ENCODE peak calls at places on chromosomes 13 and 19, in seven cellular contexts. D, R, T, H, M, I and J are unnamed samples.
A peak's percentile ranks its signal among the peaks of the same experiment; 100 is the strongest.

GRCh38 chr19:56875717-56876116 is 35.2 kb upstream of the PEG3 start:
- DNase-seq in D (no peak), R (no peak), T (no peak), H (no peak), M (no peak), I (no peak), J (no peak)

GRCh38 chr19:30783212-30783611 is 411.0 kb downstream of the ZNF536 start:
- DNase-seq in D (no peak), R (no peak), T (no peak), H (no peak), M (no peak), I (no peak), J (no peak)

GRCh38 chr19:35248310-35249145 is at the start of gene LSR:
- DNase-seq in D (no peak), R (peak; percentile 94), T (no peak), H (no peak), M (peak; percentile 92), I (no peak), J (no peak)

GRCh38 chr19:46730187-46730586 is 13.3 kb upstream of the PRKD2 start:
- DNase-seq in D (no peak), R (no peak), T (no peak), H (no peak), M (no peak), I (no peak), J (no peak)

GRCh38 chr13:46728777-46729176 is 68.2 kb downstream of the ESD start:
- DNase-seq in D (no peak), R (no peak), T (no peak), H (no peak), M (no peak), I (peak; percentile 31), J (no peak)

GRCh38 chr19:53519431-53519830 is 18.5 kb upstream of the ZNF331 start:
- DNase-seq in D (no peak), R (no peak), T (no peak), H (no peak), M (no peak), I (no peak), J (no peak)

GRCh38 chr19:45455707-45456499 is 11.9 kb upstream of the FOSB start:
- DNase-seq in D (peak; percentile 68), R (peak; percentile 95), T (peak; percentile 100), H (peak; percentile 99), M (peak; percentile 94), I (peak; percentile 98), J (peak; percentile 100)

GRCh38 chr19:49398931-49399330 is 10.9 kb downstream of the KASH5 start:
- DNase-seq in D (no peak), R (no peak), T (no peak), H (no peak), M (no peak), I (no peak), J (no peak)

GRCh38 chr13:51959773-51960172 is 51.5 kb downstream of the ATP7B start:
- DNase-seq in D (no peak), R (no peak), T (no peak), H (no peak), M (no peak), I (no peak), J (no peak)

GRCh38 chr19:34232566-34233481 is 21.5 kb upstream of the GARRE1 start:
- DNase-seq in D (peak; percentile 19), R (no peak), T (peak; percentile 98), H (peak; percentile 92), M (no peak), I (peak; percentile 92), J (peak; percentile 96)

GRCh38 chr13:30159446-30159839 is 147.9 kb downstream of the KATNAL1 start:
- DNase-seq in D (no peak), R (no peak), T (peak; percentile 91), H (peak; percentile 55), M (no peak), I (peak; percentile 94), J (peak; percentile 91)

GRCh38 chr19:50567052-50567841 is 988 bp downstream of the LRRC4B start:
- DNase-seq in D (no peak), R (no peak), T (no peak), H (no peak), M (no peak), I (no peak), J (no peak)

GRCh38 chr13:52921194-52921593 is 72.8 kb upstream of the PCDH8 start:
- DNase-seq in D (peak; percentile 30), R (no peak), T (no peak), H (no peak), M (no peak), I (no peak), J (no peak)

GRCh38 chr13:110777251-110777820 is 63.8 kb downstream of the ING1 start:
- DNase-seq in D (no peak), R (no peak), T (peak; percentile 11), H (no peak), M (no peak), I (no peak), J (no peak)

GRCh38 chr13:110775576-110775975 is 62.1 kb downstream of the ING1 start:
- DNase-seq in D (no peak), R (no peak), T (no peak), H (no peak), M (no peak), I (no peak), J (no peak)

GRCh38 chr13:110780410-110780809 is 66.9 kb downstream of the ING1 start:
- DNase-seq in D (no peak), R (no peak), T (no peak), H (no peak), M (no peak), I (peak; percentile 23), J (no peak)

GRCh38 chr13:110782185-110782584 is 68.7 kb downstream of the ING1 start:
- DNase-seq in D (no peak), R (no peak), T (no peak), H (no peak), M (no peak), I (no peak), J (no peak)

GRCh38 chr13:110779046-110779445 is 65.5 kb downstream of the ING1 start:
- DNase-seq in D (no peak), R (no peak), T (no peak), H (no peak), M (no peak), I (no peak), J (peak; percentile 41)
- TF ChIP-seq CTCF in D (no peak), R (no peak), T (no peak), H (no peak), M (no peak), I (no peak), J (no peak)

DNA sequence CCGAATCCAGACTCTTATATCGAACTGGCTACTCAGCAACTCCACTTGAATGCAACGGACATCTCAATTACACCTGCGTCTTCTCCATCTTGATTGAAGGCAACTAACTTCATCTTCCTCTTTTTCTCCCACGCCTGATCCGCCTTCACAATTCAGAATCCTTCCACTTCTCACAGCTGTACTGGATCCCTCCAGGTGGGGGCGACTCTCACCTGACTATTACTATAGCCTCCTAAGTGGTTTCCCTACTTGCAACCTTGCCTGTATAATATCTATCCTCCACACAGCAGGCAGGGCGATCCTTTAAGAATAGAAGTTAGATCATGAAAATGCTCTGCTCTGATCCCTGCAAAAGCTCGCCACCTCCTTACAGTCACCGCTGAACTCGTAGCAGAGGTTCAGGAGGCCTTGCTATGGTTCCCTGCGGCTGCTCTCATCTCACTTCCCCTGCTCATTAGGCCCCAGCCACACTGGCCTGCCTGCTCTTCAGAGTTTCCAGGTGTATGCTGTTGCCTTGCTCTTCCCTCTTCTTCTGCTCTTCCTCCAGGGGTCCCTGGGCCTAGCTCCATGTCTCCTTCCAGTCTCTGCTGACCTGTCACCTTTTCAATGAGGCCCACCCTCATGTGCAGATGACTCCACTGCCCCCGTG is 31.9 kb downstream of the RFXAP start:
- DNase-seq in D (no peak), R (no peak), T (no peak), H (peak; percentile 5), M (no peak), I (peak; percentile 18), J (no peak)
- H3K4me3 ChIP-seq in D (no peak overlapping the region), R (no peak overlapping the region), T (no peak overlapping the region), H (no peak overlapping the region), M (no peak overlapping the region), I (no peak overlapping the region), J (no peak overlapping the region)

GRCh38 chr13:99018418-99019180 is 40.7 kb upstream of the DOCK9 start:
- DNase-seq in D (no peak), R (no peak), T (peak; percentile 87), H (peak; percentile 48), M (no peak), I (peak; percentile 65), J (peak; percentile 77)

GRCh38 chr13:99013951-99014350 is 36.1 kb upstream of the DOCK9 start:
- DNase-seq in D (no peak), R (no peak), T (no peak), H (no peak), M (peak; percentile 15), I (no peak), J (no peak)

GRCh38 chr13:99014391-99014988 is 36.6 kb upstream of the DOCK9 start:
- DNase-seq in D (no peak), R (no peak), T (no peak), H (no peak), M (no peak), I (no peak), J (no peak)

GRCh38 chr13:99012539-99012938 is 34.7 kb upstream of the DOCK9 start:
- DNase-seq in D (no peak), R (no peak), T (no peak), H (no peak), M (no peak), I (no peak), J (no peak)

GRCh38 chr13:99015606-99016520 is 38.0 kb upstream of the DOCK9 start:
- DNase-seq in D (no peak), R (no peak), T (no peak), H (no peak), M (no peak), I (peak; percentile 33), J (no peak)
- TF ChIP-seq CTCF in D (no peak), R (no peak), T (no peak), H (no peak), M (no peak), I (no peak), J (no peak)

GRCh38 chr19:1717970-1718264 is 35.4 kb upstream of the ONECUT3 start:
- DNase-seq in D (no peak), R (no peak), T (no peak), H (no peak), M (no peak), I (no peak), J (no peak)

GRCh38 chr19:1720237-1720636 is 33.1 kb upstream of the ONECUT3 start:
- DNase-seq in D (no peak), R (no peak), T (no peak), H (no peak), M (peak; percentile 72), I (no peak), J (no peak)

GRCh38 chr19:1717200-1717969 is 35.9 kb upstream of the ONECUT3 start:
- DNase-seq in D (no peak), R (no peak), T (no peak), H (no peak), M (no peak), I (no peak), J (no peak)

GRCh38 chr19:1718382-1719315 is 34.7 kb upstream of the ONECUT3 start:
- DNase-seq in D (no peak), R (no peak), T (no peak), H (no peak), M (peak; percentile 80), I (no peak), J (no peak)

DNA sequence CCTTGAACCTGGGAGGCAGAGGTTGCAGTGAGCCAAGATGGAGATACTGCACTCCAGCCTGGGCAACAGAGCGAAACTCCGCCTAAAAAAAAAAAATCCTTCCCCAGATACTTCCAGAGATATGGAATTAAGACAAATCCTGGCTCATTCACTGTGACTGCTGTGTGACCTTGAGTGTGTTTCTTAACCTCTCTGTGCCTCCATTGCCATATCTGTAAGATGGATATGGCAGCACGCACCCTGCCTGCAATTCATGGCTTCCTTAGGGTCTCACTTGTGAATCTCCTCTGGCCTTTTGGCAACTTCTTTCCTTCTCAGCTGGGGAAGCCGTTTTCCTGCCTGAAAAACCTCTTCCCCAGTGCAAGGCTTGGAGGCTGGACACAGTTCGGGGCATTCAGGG is 33.8 kb upstream of the ONECUT3 start:
- DNase-seq in D (no peak), R (no peak), T (no peak), H (no peak), M (no peak), I (no peak), J (no peak)
- H3K4me3 ChIP-seq in D (no peak overlapping the region), R (no peak overlapping the region), T (no peak overlapping the region), H (no peak overlapping the region), M (no peak overlapping the region), I (no peak overlapping the region), J (no peak overlapping the region)